ENCODE peak calls at places on chromosomes 13 and 19, in nine cellular contexts. One of them, this sample, is unnamed.

GRCh38 chr13:65112123-65113075 is 2117.7 kb downstream of the PCDH9 start:
- DNase-seq in HT-29: no peak
- DNase-seq in HT1080: peak
- DNase-seq in RPMI7951: no peak
- DNase-seq in HFF-Myc: no peak
- DNase-seq in lung: no peak
- DNase-seq in NCI-H510A: no peak
- DNase-seq in body of pancreas: no peak
- DNase-seq in activated CD4-positive, alpha-beta T cell treated with anti-CD3 and anti-CD28 coated beads for 24 hours: no peak
- DNase-seq in this sample: peak

GRCh38 chr19:23774156-23774971 is 15.7 kb upstream of the ZNF681 start:
- DNase-seq in HT-29: no peak
- DNase-seq in HT1080: no peak
- DNase-seq in HFF-Myc: no peak
- DNase-seq in body of pancreas: no peak
- DNase-seq in activated CD4-positive, alpha-beta T cell treated with anti-CD3 and anti-CD28 coated beads for 24 hours: no peak
- DNase-seq in RPMI7951: no peak
- DNase-seq in lung: no peak
- DNase-seq in NCI-H510A: no peak
- DNase-seq in this sample: no peak

GRCh38 chr13:39037880-39038568 is at the start of the genes NHLRC3 and PROSER1:
- DNase-seq in HT1080: peak
- DNase-seq in activated CD4-positive, alpha-beta T cell treated with anti-CD3 and anti-CD28 coated beads for 24 hours: peak
- DNase-seq in RPMI7951: peak
- DNase-seq in HFF-Myc: peak
- DNase-seq in body of pancreas: peak
- DNase-seq in NCI-H510A: peak
- DNase-seq in lung: peak
- DNase-seq in HT-29: peak
- DNase-seq in this sample: peak

GRCh38 chr13:42615691-42616090 is 41.7 kb downstream of the TNFSF11 start:
- DNase-seq in HT1080: peak
- DNase-seq in HT-29: peak
- DNase-seq in RPMI7951: peak
- DNase-seq in activated CD4-positive, alpha-beta T cell treated with anti-CD3 and anti-CD28 coated beads for 24 hours: no peak
- DNase-seq in HFF-Myc: peak
- DNase-seq in body of pancreas: no peak
- DNase-seq in NCI-H510A: no peak
- DNase-seq in lung: no peak
- DNase-seq in this sample: no peak

GRCh38 chr19:20422616-20423205 is 142.9 kb downstream of the ZNF737 start:
- DNase-seq in HT-29: no peak
- DNase-seq in NCI-H510A: no peak
- DNase-seq in body of pancreas: no peak
- DNase-seq in lung: no peak
- DNase-seq in activated CD4-positive, alpha-beta T cell treated with anti-CD3 and anti-CD28 coated beads for 24 hours: no peak
- DNase-seq in RPMI7951: peak
- DNase-seq in HFF-Myc: no peak
- DNase-seq in HT1080: no peak
- DNase-seq in this sample: no peak

GRCh38 chr19:2014731-2015610 is 543 bp downstream of the BTBD2 start:
- DNase-seq in NCI-H510A: no peak
- DNase-seq in HT-29: no peak
- DNase-seq in activated CD4-positive, alpha-beta T cell treated with anti-CD3 and anti-CD28 coated beads for 24 hours: no peak
- DNase-seq in body of pancreas: no peak
- DNase-seq in lung: no peak
- DNase-seq in HT1080: no peak
- DNase-seq in HFF-Myc: no peak
- DNase-seq in RPMI7951: peak
- DNase-seq in this sample: no peak

GRCh38 chr13:97295279-97296182 is 73.4 kb downstream of the MBNL2 start:
- DNase-seq in HT1080: peak
- DNase-seq in HFF-Myc: no peak
- DNase-seq in RPMI7951: peak
- DNase-seq in HT-29: peak
- DNase-seq in activated CD4-positive, alpha-beta T cell treated with anti-CD3 and anti-CD28 coated beads for 24 hours: no peak
- DNase-seq in NCI-H510A: no peak
- DNase-seq in lung: no peak
- DNase-seq in body of pancreas: no peak
- DNase-seq in this sample: no peak

GRCh38 chr13:37797606-37798005 is 72.0 kb downstream of the TRPC4 start:
- DNase-seq in activated CD4-positive, alpha-beta T cell treated with anti-CD3 and anti-CD28 coated beads for 24 hours: no peak
- DNase-seq in HT1080: no peak
- DNase-seq in HT-29: no peak
- DNase-seq in RPMI7951: no peak
- DNase-seq in body of pancreas: no peak
- DNase-seq in NCI-H510A: no peak
- DNase-seq in lung: no peak
- DNase-seq in HFF-Myc: no peak
- DNase-seq in this sample: no peak

GRCh38 chr13:107289540-107289939 is 721.6 kb upstream of the ARGLU1 start:
- DNase-seq in RPMI7951: no peak
- DNase-seq in body of pancreas: no peak
- DNase-seq in HT1080: peak
- DNase-seq in lung: no peak
- DNase-seq in HT-29: no peak
- DNase-seq in HFF-Myc: no peak
- DNase-seq in activated CD4-positive, alpha-beta T cell treated with anti-CD3 and anti-CD28 coated beads for 24 hours: no peak
- DNase-seq in NCI-H510A: no peak
- DNase-seq in this sample: peak

GRCh38 chr19:1269065-1269477 is at the start of gene CIRBP:
- DNase-seq in lung: peak
- DNase-seq in HT-29: peak
- DNase-seq in body of pancreas: peak
- DNase-seq in HT1080: peak
- DNase-seq in HFF-Myc: peak
- DNase-seq in RPMI7951: peak
- DNase-seq in activated CD4-positive, alpha-beta T cell treated with anti-CD3 and anti-CD28 coated beads for 24 hours: peak
- DNase-seq in NCI-H510A: peak
- DNase-seq in this sample: peak

GRCh38 chr19:7868671-7869452 is 5.3 kb downstream of the PRR36 start:
- DNase-seq in RPMI7951: peak
- DNase-seq in NCI-H510A: no peak
- DNase-seq in HFF-Myc: no peak
- DNase-seq in HT1080: peak
- DNase-seq in lung: peak
- DNase-seq in activated CD4-positive, alpha-beta T cell treated with anti-CD3 and anti-CD28 coated beads for 24 hours: peak
- DNase-seq in body of pancreas: peak
- DNase-seq in HT-29: peak
- DNase-seq in this sample: no peak

GRCh38 chr13:111518161-111518791 is 197.8 kb downstream of the TEX29 start:
- DNase-seq in HFF-Myc: no peak
- DNase-seq in activated CD4-positive, alpha-beta T cell treated with anti-CD3 and anti-CD28 coated beads for 24 hours: no peak
- DNase-seq in RPMI7951: no peak
- DNase-seq in HT1080: no peak
- DNase-seq in NCI-H510A: peak
- DNase-seq in lung: no peak
- DNase-seq in HT-29: no peak
- DNase-seq in body of pancreas: peak
- DNase-seq in this sample: no peak

GRCh38 chr13:35994131-35994966 is 136.8 kb downstream of the DCLK1 start:
- DNase-seq in activated CD4-positive, alpha-beta T cell treated with anti-CD3 and anti-CD28 coated beads for 24 hours: no peak
- DNase-seq in body of pancreas: peak
- DNase-seq in HT-29: no peak
- DNase-seq in RPMI7951: peak
- DNase-seq in HFF-Myc: peak
- DNase-seq in HT1080: peak
- DNase-seq in lung: no peak
- DNase-seq in NCI-H510A: no peak
- DNase-seq in this sample: peak

GRCh38 chr19:4390017-4390861 is 10.1 kb downstream of the SH3GL1 start:
- DNase-seq in HFF-Myc: no peak
- DNase-seq in RPMI7951: no peak
- DNase-seq in body of pancreas: peak
- DNase-seq in HT1080: no peak
- DNase-seq in HT-29: no peak
- DNase-seq in lung: no peak
- DNase-seq in NCI-H510A: peak
- DNase-seq in activated CD4-positive, alpha-beta T cell treated with anti-CD3 and anti-CD28 coated beads for 24 hours: no peak
- DNase-seq in this sample: no peak

GRCh38 chr13:51556740-51557139 is 27.5 kb upstream of the WDFY2 start:
- DNase-seq in RPMI7951: no peak
- DNase-seq in NCI-H510A: no peak
- DNase-seq in HFF-Myc: no peak
- DNase-seq in activated CD4-positive, alpha-beta T cell treated with anti-CD3 and anti-CD28 coated beads for 24 hours: no peak
- DNase-seq in lung: no peak
- DNase-seq in HT-29: no peak
- DNase-seq in body of pancreas: no peak
- DNase-seq in HT1080: no peak
- DNase-seq in this sample: no peak

GRCh38 chr13:24540236-24541126 is 27.9 kb upstream of the PARP4 start:
- DNase-seq in lung: no peak
- DNase-seq in HT-29: peak
- DNase-seq in activated CD4-positive, alpha-beta T cell treated with anti-CD3 and anti-CD28 coated beads for 24 hours: no peak
- DNase-seq in NCI-H510A: no peak
- DNase-seq in HT1080: no peak
- DNase-seq in body of pancreas: no peak
- DNase-seq in RPMI7951: no peak
- DNase-seq in HFF-Myc: no peak
- DNase-seq in this sample: no peak

GRCh38 chr13:106570354-106570822 is 2.5 kb upstream of the ARGLU1 start:
- DNase-seq in HT-29: peak
- DNase-seq in HFF-Myc: no peak
- DNase-seq in NCI-H510A: no peak
- DNase-seq in HT1080: peak
- DNase-seq in activated CD4-positive, alpha-beta T cell treated with anti-CD3 and anti-CD28 coated beads for 24 hours: peak
- DNase-seq in body of pancreas: peak
- DNase-seq in lung: peak
- DNase-seq in RPMI7951: no peak
- DNase-seq in this sample: no peak

GRCh38 chr19:47028372-47028672 is 8.7 kb downstream of the NPAS1 start:
- DNase-seq in activated CD4-positive, alpha-beta T cell treated with anti-CD3 and anti-CD28 coated beads for 24 hours: no peak
- DNase-seq in NCI-H510A: no peak
- DNase-seq in RPMI7951: no peak
- DNase-seq in HFF-Myc: no peak
- DNase-seq in HT-29: no peak
- DNase-seq in lung: no peak
- DNase-seq in HT1080: no peak
- DNase-seq in body of pancreas: no peak
- DNase-seq in this sample: no peak

GRCh38 chr13:64808704-64809103 is 2421.4 kb downstream of the PCDH9 start:
- DNase-seq in NCI-H510A: no peak
- DNase-seq in HFF-Myc: no peak
- DNase-seq in body of pancreas: no peak
- DNase-seq in lung: no peak
- DNase-seq in RPMI7951: no peak
- DNase-seq in HT1080: no peak
- DNase-seq in HT-29: no peak
- DNase-seq in activated CD4-positive, alpha-beta T cell treated with anti-CD3 and anti-CD28 coated beads for 24 hours: no peak
- DNase-seq in this sample: no peak

GRCh38 chr13:35714588-35714987 is 238.1 kb upstream of the MAB21L1 start:
- DNase-seq in NCI-H510A: no peak
- DNase-seq in activated CD4-positive, alpha-beta T cell treated with anti-CD3 and anti-CD28 coated beads for 24 hours: no peak
- DNase-seq in body of pancreas: peak
- DNase-seq in RPMI7951: peak
- DNase-seq in HT1080: no peak
- DNase-seq in HFF-Myc: no peak
- DNase-seq in lung: no peak
- DNase-seq in HT-29: no peak
- DNase-seq in this sample: no peak

GRCh38 chr19:1232652-1233360 is 5.0 kb downstream of the CBARP start:
- DNase-seq in NCI-H510A: no peak
- DNase-seq in lung: no peak
- DNase-seq in HFF-Myc: no peak
- DNase-seq in RPMI7951: no peak
- DNase-seq in activated CD4-positive, alpha-beta T cell treated with anti-CD3 and anti-CD28 coated beads for 24 hours: no peak
- DNase-seq in HT-29: peak
- DNase-seq in HT1080: peak
- DNase-seq in body of pancreas: peak
- DNase-seq in this sample: no peak

GRCh38 chr19:54133312-54133956 is 4.1 kb upstream of the CNOT3 start:
- DNase-seq in HT-29: no peak
- DNase-seq in activated CD4-positive, alpha-beta T cell treated with anti-CD3 and anti-CD28 coated beads for 24 hours: no peak
- DNase-seq in NCI-H510A: peak
- DNase-seq in body of pancreas: no peak
- DNase-seq in HFF-Myc: no peak
- DNase-seq in HT1080: peak
- DNase-seq in lung: peak
- DNase-seq in RPMI7951: no peak
- DNase-seq in this sample: no peak

GRCh38 chr19:13260883-13261653 is 110.9 kb downstream of the IER2 start:
- DNase-seq in HFF-Myc: peak
- DNase-seq in body of pancreas: peak
- DNase-seq in activated CD4-positive, alpha-beta T cell treated with anti-CD3 and anti-CD28 coated beads for 24 hours: no peak
- DNase-seq in lung: no peak
- DNase-seq in NCI-H510A: no peak
- DNase-seq in HT1080: peak
- DNase-seq in RPMI7951: peak
- DNase-seq in HT-29: peak
- DNase-seq in this sample: peak

GRCh38 chr19:17967258-17968051 is 548 bp downstream of the KCNN1 start:
- DNase-seq in HT1080: no peak
- DNase-seq in HFF-Myc: no peak
- DNase-seq in HT-29: no peak
- DNase-seq in NCI-H510A: no peak
- DNase-seq in RPMI7951: no peak
- DNase-seq in activated CD4-positive, alpha-beta T cell treated with anti-CD3 and anti-CD28 coated beads for 24 hours: no peak
- DNase-seq in body of pancreas: no peak
- DNase-seq in lung: no peak
- DNase-seq in this sample: no peak

GRCh38 chr13:105660550-105660949 is 874.9 kb downstream of the EFNB2 start:
- DNase-seq in activated CD4-positive, alpha-beta T cell treated with anti-CD3 and anti-CD28 coated beads for 24 hours: no peak
- DNase-seq in NCI-H510A: no peak
- DNase-seq in RPMI7951: peak
- DNase-seq in HT-29: no peak
- DNase-seq in HT1080: no peak
- DNase-seq in HFF-Myc: no peak
- DNase-seq in body of pancreas: no peak
- DNase-seq in lung: no peak
- DNase-seq in this sample: no peak

GRCh38 chr13:41224113-41225110 is 30.0 kb upstream of the KBTBD7 start:
- DNase-seq in HFF-Myc: no peak
- DNase-seq in HT1080: peak
- DNase-seq in RPMI7951: peak
- DNase-seq in HT-29: no peak
- DNase-seq in body of pancreas: no peak
- DNase-seq in NCI-H510A: no peak
- DNase-seq in activated CD4-positive, alpha-beta T cell treated with anti-CD3 and anti-CD28 coated beads for 24 hours: no peak
- DNase-seq in lung: no peak
- DNase-seq in this sample: no peak

GRCh38 chr19:658916-659839 is 3.8 kb downstream of the RNF126 start:
- DNase-seq in HT1080: no peak
- DNase-seq in activated CD4-positive, alpha-beta T cell treated with anti-CD3 and anti-CD28 coated beads for 24 hours: no peak
- DNase-seq in HT-29: peak
- DNase-seq in RPMI7951: peak
- DNase-seq in HFF-Myc: no peak
- DNase-seq in body of pancreas: peak
- DNase-seq in lung: no peak
- DNase-seq in NCI-H510A: no peak
- DNase-seq in this sample: no peak

GRCh38 chr13:89363144-89363543 is 1692.0 kb downstream of the SLITRK5 start:
- DNase-seq in lung: no peak
- DNase-seq in NCI-H510A: peak
- DNase-seq in RPMI7951: no peak
- DNase-seq in activated CD4-positive, alpha-beta T cell treated with anti-CD3 and anti-CD28 coated beads for 24 hours: no peak
- DNase-seq in body of pancreas: no peak
- DNase-seq in HT1080: no peak
- DNase-seq in HT-29: no peak
- DNase-seq in HFF-Myc: no peak
- DNase-seq in this sample: no peak

GRCh38 chr13:98632971-98633370 is 56.1 kb upstream of the STK24 start:
- DNase-seq in lung: no peak
- DNase-seq in activated CD4-positive, alpha-beta T cell treated with anti-CD3 and anti-CD28 coated beads for 24 hours: no peak
- DNase-seq in HFF-Myc: no peak
- DNase-seq in NCI-H510A: no peak
- DNase-seq in body of pancreas: no peak
- DNase-seq in HT1080: no peak
- DNase-seq in HT-29: no peak
- DNase-seq in RPMI7951: no peak
- DNase-seq in this sample: no peak